ENCODE peak calls at places on chromosomes 6 and 20, in six cellular contexts. M, W, A, U, I and C are unnamed samples.
A peak's percentile ranks its signal among the peaks of the same experiment; 100 is the strongest.

GRCh38 chr6:117309069-117309468 is 43.7 kb downstream of the VGLL2 start:
- DNase-seq in M (no peak), W (no peak), A (no peak), U (no peak), I (no peak), C (no peak)

GRCh38 chr6:129863664-129864063 is 2.5 kb upstream of the TMEM244 start:
- DNase-seq in M (no peak), W (no peak), A (no peak), U (no peak), I (no peak), C (no peak)

GRCh38 chr6:87803784-87804183 is 101.8 kb upstream of the AKIRIN2 start:
- DNase-seq in M (no peak), W (no peak), A (no peak), U (no peak), I (no peak), C (no peak)

GRCh38 chr6:47103931-47104330 is 61.8 kb upstream of the ADGRF1 start:
- DNase-seq in M (no peak), W (peak; percentile 50), A (no peak), U (peak; percentile 38), I (no peak), C (no peak)

GRCh38 chr20:58174708-58175287 is 53.7 kb downstream of the ANKRD60 start:
- DNase-seq in M (no peak), W (no peak), A (no peak), U (no peak), I (no peak), C (no peak)

GRCh38 chr6:43939281-43940070 is 169.5 kb downstream of the VEGFA start:
- DNase-seq in M (no peak), W (no peak), A (no peak), U (peak; percentile 40), I (no peak), C (no peak)

GRCh38 chr6:29035951-29036350 is 9.0 kb downstream of the OR2W1 start:
- DNase-seq in M (no peak), W (no peak), A (no peak), U (no peak), I (no peak), C (no peak)

GRCh38 chr6:100267002-100267401 is 197.7 kb downstream of the SIM1 start:
- DNase-seq in M (no peak), W (no peak), A (no peak), U (no peak), I (no peak), C (no peak)

GRCh38 chr6:32153835-32154513 is at the start of gene PPT2:
- DNase-seq in M (peak; percentile 93), W (peak; percentile 85), A (no peak), U (peak; percentile 90), I (peak; percentile 94), C (peak; percentile 94)

GRCh38 chr20:21146242-21146641 is 20.4 kb downstream of the KIZ start:
- DNase-seq in M (no peak), W (no peak), A (no peak), U (no peak), I (peak; percentile 17), C (no peak)

GRCh38 chr6:6515691-6516607 is 72.6 kb upstream of the LY86 start:
- DNase-seq in M (no peak), W (no peak), A (peak; percentile 84), U (no peak), I (no peak), C (no peak)

GRCh38 chr6:68087399-68088133 is 547.5 kb upstream of the ADGRB3 start:
- DNase-seq in M (no peak), W (no peak), A (peak; percentile 32), U (peak; percentile 9), I (no peak), C (no peak)

GRCh38 chr6:24332306-24332705 is 25.6 kb downstream of the DCDC2 start:
- DNase-seq in M (peak; percentile 54), W (peak; percentile 62), A (no peak), U (no peak), I (no peak), C (no peak)

GRCh38 chr6:161444464-161444863 is 170.6 kb upstream of the AGPAT4 start:
- DNase-seq in M (no peak), W (no peak), A (no peak), U (peak; percentile 39), I (peak; percentile 45), C (no peak)

GRCh38 chr20:63202021-63202420 is 13.9 kb downstream of the YTHDF1 start:
- DNase-seq in M (no peak), W (no peak), A (no peak), U (no peak), I (no peak), C (no peak)

GRCh38 chr6:165049362-165049761 is 260.0 kb downstream of the C6orf118 start:
- DNase-seq in M (peak; percentile 32), W (peak; percentile 20), A (no peak), U (peak; percentile 69), I (peak; percentile 50), C (no peak)

GRCh38 chr6:49764571-49765236 is 20.5 kb upstream of the CRISP3 start:
- DNase-seq in M (peak; percentile 70), W (no peak), A (no peak), U (no peak), I (no peak), C (no peak)

GRCh38 chr6:150069707-150070106 is 786 bp upstream of the ULBP3 start:
- DNase-seq in M (no peak), W (no peak), A (no peak), U (no peak), I (no peak), C (no peak)

GRCh38 chr6:130500693-130501092 is 134.9 kb downstream of the TMEM200A start:
- DNase-seq in M (no peak), W (no peak), A (no peak), U (no peak), I (no peak), C (peak; percentile 16)

GRCh38 chr20:36017034-36017951 is 48.9 kb downstream of the CNBD2 start:
- DNase-seq in M (no peak), W (peak; percentile 81), A (no peak), U (no peak), I (no peak), C (peak; percentile 94)

GRCh38 chr6:18391018-18391417 is 3.9 kb downstream of the RNF144B start:
- DNase-seq in M (no peak), W (no peak), A (no peak), U (no peak), I (no peak), C (no peak)

GRCh38 chr20:43022081-43022480 is 167.6 kb downstream of the PTPRT start:
- DNase-seq in M (no peak), W (no peak), A (no peak), U (no peak), I (no peak), C (no peak)

GRCh38 chr20:11716239-11716944 is 201.3 kb upstream of the BTBD3 start:
- DNase-seq in M (peak; percentile 62), W (peak; percentile 78), A (no peak), U (peak; percentile 84), I (no peak), C (peak; percentile 36)

GRCh38 chr6:101276066-101276465 is 117.4 kb upstream of the GRIK2 start:
- DNase-seq in M (no peak), W (no peak), A (no peak), U (no peak), I (no peak), C (no peak)

GRCh38 chr6:51213806-51214205 is 395.1 kb downstream of the TFAP2B start:
- DNase-seq in M (no peak), W (no peak), A (no peak), U (no peak), I (no peak), C (no peak)

DNA sequence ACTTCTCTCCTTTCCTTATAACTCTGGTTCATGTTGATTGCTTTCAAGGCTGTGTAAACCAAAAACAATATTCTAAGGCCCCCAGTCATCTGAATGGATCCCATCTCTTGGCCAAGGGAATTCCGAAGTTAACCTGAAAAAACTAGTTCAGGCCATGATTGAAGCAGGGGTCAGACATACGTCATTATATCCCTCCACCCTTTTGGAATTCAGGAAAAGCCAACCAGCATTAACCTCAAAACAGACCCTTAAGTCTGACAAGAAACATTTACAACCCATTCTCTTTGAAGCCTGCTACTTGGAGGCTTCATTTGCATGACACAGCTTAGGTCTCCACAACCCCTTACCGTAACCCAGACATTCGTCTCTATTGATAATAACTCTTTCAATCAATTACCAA is 39.7 kb downstream of the SLC26A8 start:
- DNase-seq in M (no peak), W (no peak), A (no peak), U (no peak), I (no peak), C (no peak)
- TF ChIP-seq MYC in M (no peak), W (no peak), A (no peak), U (no peak), I (no peak), C (no peak)

GRCh38 chr6:52497652-52498408 is 77.7 kb downstream of the EFHC1 start:
- DNase-seq in M (no peak), W (no peak), A (peak; percentile 95), U (peak; percentile 67), I (no peak), C (no peak)
- TF ChIP-seq POLR2A in M (no peak), W (no peak), A (no peak), U (no peak), I (no peak), C (no peak)

GRCh38 chr20:24590193-24590982 is 121.0 kb downstream of the SYNDIG1 start:
- DNase-seq in M (no peak), W (no peak), A (no peak), U (no peak), I (no peak), C (no peak)
- TF ChIP-seq MYC in M (no peak), W (no peak), A (no peak), U (no peak), I (no peak), C (no peak)

GRCh38 chr20:1777476-1777820 is 117.8 kb upstream of the SIRPA start:
- DNase-seq in M (no peak), W (no peak), A (no peak), U (no peak), I (no peak), C (no peak)

GRCh38 chr20:1774479-1774878 is 116.9 kb upstream of the SIRPG start:
- DNase-seq in M (no peak), W (no peak), A (no peak), U (no peak), I (no peak), C (no peak)

GRCh38 chr20:1775117-1775516 is 117.5 kb upstream of the SIRPG start:
- DNase-seq in M (no peak), W (no peak), A (no peak), U (no peak), I (no peak), C (no peak)

GRCh38 chr20:1779567-1779966 is 115.6 kb upstream of the SIRPA start:
- DNase-seq in M (no peak), W (no peak), A (no peak), U (no peak), I (no peak), C (no peak)

DNA sequence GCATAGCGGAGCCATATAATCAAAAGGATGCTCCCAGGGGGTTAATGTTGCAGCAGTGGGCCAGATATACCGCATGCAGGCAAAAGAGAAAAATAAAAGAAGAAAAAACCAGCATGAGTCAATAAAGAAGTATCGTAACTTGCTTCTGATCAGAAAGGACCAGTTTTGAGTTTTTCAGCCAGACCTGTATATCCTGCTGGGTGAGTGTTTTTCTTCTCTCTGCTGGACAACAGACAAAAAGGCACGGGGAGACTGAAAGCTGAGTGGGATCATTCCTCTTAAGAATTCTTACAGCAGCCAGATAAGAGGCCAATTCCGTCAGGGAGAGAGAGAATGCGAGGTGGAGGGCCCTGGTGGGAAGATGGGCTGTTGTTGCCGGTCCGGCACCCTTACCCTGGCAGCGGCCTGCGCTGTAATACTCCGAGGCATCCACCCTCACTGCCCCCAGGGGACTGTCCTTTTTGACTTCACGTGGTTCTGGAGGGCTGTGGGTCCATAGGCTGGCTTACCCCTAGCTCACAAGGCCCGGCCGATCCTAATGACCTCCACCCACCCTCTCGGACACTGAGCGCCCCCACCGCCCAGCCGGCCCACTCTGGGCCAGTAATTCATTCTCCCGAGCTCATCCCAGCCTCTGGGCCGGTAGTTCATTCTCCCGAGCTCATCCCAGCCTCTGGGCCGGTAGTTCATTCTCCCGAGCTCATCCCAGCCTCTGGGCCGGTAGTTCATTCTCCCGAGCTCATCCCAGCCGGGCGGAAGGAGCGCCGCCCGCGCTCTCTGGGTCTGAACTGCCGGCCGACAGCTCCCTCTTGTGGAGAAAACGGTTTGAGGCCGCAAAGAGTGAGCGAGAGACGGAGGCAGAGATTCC is 118.4 kb upstream of the SIRPA start:
- DNase-seq in M (peak; percentile 84), W (peak; percentile 89), A (peak; percentile 13), U (peak; percentile 82), I (peak; percentile 54), C (peak; percentile 81)
- TF ChIP-seq POLR2A in M (no peak), W (peak; percentile 39), A (no peak), U (no peak), I (no peak), C (peak; percentile 26)